ENCODE peak calls at places on chromosome 9, in eight cellular contexts. R is HepG2, G is fibroblast of lung, L is PC-3, U is endothelial cell of umbilical vein, M is HCT116, Z is DND-41, V is GM23248. N is an unnamed sample.

GRCh38 chr9:96555567-96556386 is 63.9 kb downstream of the CDC14B start:
- DNase-seq in L (no peak), G (peak), M (no peak), U (no peak), R (no peak), Z (no peak), V (peak), N (no peak)

GRCh38 chr9:124960409-124960752 is 19.5 kb upstream of the GOLGA1 start:
- DNase-seq in R (no peak), V (peak), U (no peak), L (peak), G (no peak), Z (no peak), M (no peak), N (peak)

GRCh38 chr9:92710368-92710767 is 40.4 kb upstream of the IPPK start:
- DNase-seq in G (no peak), Z (no peak), M (no peak), V (no peak), L (no peak), R (no peak), U (no peak), N (no peak)

GRCh38 chr9:68492801-68493200 is 47.9 kb downstream of the TMEM252 start:
- DNase-seq in V (no peak), L (no peak), U (no peak), R (no peak), G (no peak), Z (no peak), M (no peak), N (no peak)

GRCh38 chr9:99807276-99807852 is 14.3 kb upstream of the NR4A3 start:
- DNase-seq in U (peak), Z (peak), L (peak), M (no peak), G (peak), V (peak), R (peak), N (peak)

GRCh38 chr9:27125030-27125429 is 16.0 kb downstream of the TEK start:
- DNase-seq in L (peak), V (peak), U (peak), G (peak), R (no peak), M (peak), Z (no peak), N (peak)

GRCh38 chr9:121453232-121453892 is 46.3 kb downstream of the GGTA1 start:
- DNase-seq in L (no peak), U (peak), G (no peak), M (no peak), R (no peak), V (no peak), Z (no peak), N (no peak)

GRCh38 chr9:7967851-7968250 is 168.3 kb upstream of the DMAC1 start:
- DNase-seq in M (no peak), V (no peak), U (no peak), R (no peak), L (peak), Z (no peak), G (no peak), N (no peak)

GRCh38 chr9:91546574-91546973 is 122.9 kb upstream of the NFIL3 start:
- DNase-seq in R (no peak), M (no peak), U (no peak), L (peak), V (peak), Z (no peak), G (peak), N (peak)

GRCh38 chr9:18610956-18611355 is 137.0 kb downstream of the ADAMTSL1 start:
- DNase-seq in Z (no peak), R (no peak), G (peak), U (no peak), M (no peak), V (no peak), L (no peak), N (no peak)

GRCh38 chr9:81717061-81717746 is 27.9 kb upstream of the TLE1 start:
- DNase-seq in V (no peak), G (no peak), L (peak), U (no peak), Z (no peak), M (no peak), R (no peak), N (no peak)

GRCh38 chr9:88998506-88998905 is 7.2 kb downstream of the S1PR3 start:
- DNase-seq in L (peak), Z (no peak), U (peak), M (no peak), R (no peak), V (peak), G (no peak), N (no peak)

GRCh38 chr9:109381011-109381729 is 60.3 kb upstream of the EPB41L4B start:
- DNase-seq in M (no peak), V (peak), Z (no peak), R (peak), G (peak), U (no peak), L (peak), N (peak)

GRCh38 chr9:109705515-109705914 is 74.5 kb upstream of the PALM2AKAP2 start:
- DNase-seq in G (peak), V (peak), U (no peak), M (peak), Z (no peak), R (peak), L (peak), N (peak)

GRCh38 chr9:36426945-36427344 is 26.9 kb upstream of the RNF38 start:
- DNase-seq in M (no peak), G (no peak), L (no peak), V (no peak), Z (no peak), U (no peak), R (no peak), N (no peak)

GRCh38 chr9:76637426-76637825 is 126.8 kb upstream of the PCA3 start:
- DNase-seq in L (no peak), U (no peak), M (no peak), V (no peak), G (no peak), R (no peak), Z (no peak), N (peak)

GRCh38 chr9:7974335-7975005 is 174.9 kb upstream of the DMAC1 start:
- DNase-seq in R (no peak), Z (peak), U (no peak), M (no peak), L (no peak), V (no peak), G (no peak), N (no peak)

GRCh38 chr9:18821794-18822193 is 211.2 kb downstream of the SAXO1 start:
- DNase-seq in Z (no peak), R (peak), G (peak), M (no peak), L (peak), U (no peak), V (no peak), N (peak)

GRCh38 chr9:127971357-127972315 is 9.2 kb downstream of the EEIG1 start:
- DNase-seq in U (no peak), R (no peak), L (no peak), G (no peak), Z (no peak), M (no peak), V (peak), N (no peak)

GRCh38 chr9:136211441-136212344 is 6.8 kb upstream of the LHX3 start:
- DNase-seq in R (no peak), Z (no peak), U (no peak), L (no peak), V (no peak), G (no peak), M (no peak), N (no peak)

GRCh38 chr9:96484521-96484931 is 34.6 kb downstream of the HABP4 start:
- DNase-seq in L (no peak), V (peak), Z (no peak), M (no peak), R (no peak), G (peak), U (no peak), N (no peak)

GRCh38 chr9:20200900-20201495 is 412.2 kb upstream of the SLC24A2 start:
- DNase-seq in L (no peak), Z (no peak), U (no peak), R (no peak), V (no peak), G (peak), M (no peak), N (no peak)

GRCh38 chr9:134660407-134660806 is 18.8 kb downstream of the COL5A1 start:
- DNase-seq in R (no peak), M (peak), U (no peak), Z (peak), G (no peak), L (peak), V (no peak), N (no peak)

GRCh38 chr9:136975624-136976023 is 1.7 kb upstream of the PTGDS start:
- DNase-seq in V (no peak), L (no peak), U (no peak), Z (no peak), M (no peak), G (no peak), R (peak), N (no peak)

GRCh38 chr9:115593587-115594091 is 475.7 kb upstream of the TNC start:
- DNase-seq in L (peak), G (peak), V (peak), R (peak), M (peak), Z (peak), U (peak), N (peak)

GRCh38 chr9:4137755-4138154 is 162.1 kb downstream of the GLIS3 start:
- DNase-seq in L (peak), M (no peak), U (peak), V (peak), G (peak), R (no peak), Z (no peak), N (peak)
- TF ChIP-seq EZH2 in L (no peak), M (no peak), U (no peak), V (no peak), G (no peak), R (no peak), Z (no peak), N (no peak)

DNA sequence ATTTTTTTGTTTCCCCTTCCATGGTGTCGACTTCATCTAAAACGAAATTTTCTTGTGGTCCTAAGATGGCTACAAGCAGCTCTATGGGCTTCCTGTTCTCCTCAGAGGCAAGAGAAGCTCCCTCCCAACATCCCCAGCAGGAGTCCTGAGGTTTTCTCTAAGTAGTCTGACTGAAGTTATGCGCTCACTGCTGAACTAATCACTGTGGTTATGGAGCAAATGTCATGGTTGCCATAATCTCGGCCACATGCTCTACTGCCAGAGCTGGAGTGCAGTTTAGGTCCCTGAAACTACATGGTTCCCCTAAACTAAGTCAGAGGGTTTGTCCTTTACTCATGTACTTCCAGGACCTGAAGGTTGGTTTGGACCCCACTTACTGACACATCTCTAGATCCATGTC is 68.0 kb upstream of the MAMDC2 start:
- DNase-seq in R (no peak), G (peak), U (no peak), L (no peak), M (no peak), Z (no peak), V (peak), N (no peak)
- H3K9ac ChIP-seq in R (no peak), G (no peak), U (peak), L (no peak), M (no peak), Z (no peak), V (no peak), N (no peak)

DNA sequence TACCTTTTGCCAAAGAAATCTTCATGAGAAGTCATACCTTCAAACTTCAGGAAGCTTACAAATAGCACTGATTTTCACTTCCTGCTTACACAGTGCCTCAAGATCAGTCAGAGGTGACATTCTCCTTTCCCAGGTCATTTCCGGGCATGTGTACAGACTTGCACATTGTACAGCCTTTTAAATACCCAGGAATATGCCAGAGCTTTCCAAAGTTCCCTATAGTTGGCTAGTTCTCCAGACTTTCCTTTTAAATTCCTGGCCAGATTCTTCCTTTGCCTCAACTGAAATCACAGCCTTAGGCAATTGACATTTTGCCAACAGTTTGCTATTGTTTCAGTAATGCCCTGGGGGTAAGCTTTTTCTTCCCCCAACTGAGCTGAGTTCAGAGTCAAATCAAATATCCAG is 47.2 kb downstream of the RFX3 start:
- DNase-seq in Z (no peak), L (peak), G (peak), R (peak), M (no peak), V (peak), U (peak), N (peak)
- H3K4me2 ChIP-seq in Z (no peak), L (no peak), G (no peak), R (no peak), M (peak), V (no peak), U (peak), N (peak)

GRCh38 chr9:131097259-131097947 is 1.1 kb downstream of the AIF1L start:
- DNase-seq in Z (no peak), U (no peak), R (no peak), L (no peak), G (no peak), M (no peak), V (no peak), N (no peak)

GRCh38 chr9:131095666-131096489 is 453 bp upstream of the AIF1L start:
- DNase-seq in R (peak), L (peak), M (peak), Z (no peak), G (peak), V (peak), U (peak), N (no peak)

GRCh38 chr9:131098391-131099087 is 2.2 kb downstream of the AIF1L start:
- DNase-seq in G (no peak), R (no peak), Z (no peak), L (no peak), V (no peak), M (no peak), U (no peak), N (no peak)

GRCh38 chr9:131097948-131098278 is 1.6 kb downstream of the AIF1L start:
- DNase-seq in R (no peak), G (no peak), M (no peak), L (no peak), V (no peak), U (no peak), Z (no peak), N (no peak)

DNA sequence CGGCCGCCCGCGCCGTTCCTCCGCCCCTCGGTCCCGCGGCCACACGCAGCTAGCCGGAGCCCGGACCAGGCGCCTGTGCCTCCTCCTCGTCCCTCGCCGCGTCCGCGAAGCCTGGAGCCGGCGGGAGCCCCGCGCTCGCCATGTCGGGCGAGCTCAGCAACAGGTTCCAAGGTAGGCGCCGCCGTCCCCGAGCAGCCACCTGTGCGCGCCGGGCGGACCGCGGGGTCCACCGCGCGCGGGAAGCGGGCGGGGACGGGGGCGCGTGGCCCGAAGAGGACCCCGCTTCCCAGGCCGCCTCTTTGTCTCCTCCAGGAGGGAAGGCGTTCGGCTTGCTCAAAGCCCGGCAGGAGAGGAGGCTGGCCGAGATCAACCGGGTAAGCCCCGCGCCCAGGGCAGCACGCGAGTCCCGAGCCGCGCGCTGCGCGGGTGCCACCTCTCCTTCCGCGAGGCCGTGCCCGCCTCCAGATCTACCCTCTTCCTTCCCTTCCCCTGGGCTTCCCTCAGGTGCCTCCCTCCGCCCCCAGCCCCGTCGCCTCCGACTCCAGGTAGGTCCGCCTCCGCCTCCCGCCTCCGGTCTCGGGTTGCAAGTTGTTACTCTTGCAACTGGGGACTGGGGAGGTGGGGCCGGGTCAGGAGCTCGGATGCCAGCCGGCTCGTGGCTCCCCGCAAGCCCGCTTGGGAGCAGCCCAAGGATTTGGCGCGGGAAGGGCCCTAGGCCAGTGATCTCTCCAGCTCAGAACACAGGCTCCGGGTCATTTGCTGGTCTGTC is at the start of gene AIF1L:
- DNase-seq in R (no peak), V (peak), M (peak), Z (no peak), L (peak), G (no peak), U (peak), N (peak)
- TF ChIP-seq EZH2 in R (no peak), V (peak), M (no peak), Z (no peak), L (no peak), G (peak), U (peak), N (no peak)

DNA sequence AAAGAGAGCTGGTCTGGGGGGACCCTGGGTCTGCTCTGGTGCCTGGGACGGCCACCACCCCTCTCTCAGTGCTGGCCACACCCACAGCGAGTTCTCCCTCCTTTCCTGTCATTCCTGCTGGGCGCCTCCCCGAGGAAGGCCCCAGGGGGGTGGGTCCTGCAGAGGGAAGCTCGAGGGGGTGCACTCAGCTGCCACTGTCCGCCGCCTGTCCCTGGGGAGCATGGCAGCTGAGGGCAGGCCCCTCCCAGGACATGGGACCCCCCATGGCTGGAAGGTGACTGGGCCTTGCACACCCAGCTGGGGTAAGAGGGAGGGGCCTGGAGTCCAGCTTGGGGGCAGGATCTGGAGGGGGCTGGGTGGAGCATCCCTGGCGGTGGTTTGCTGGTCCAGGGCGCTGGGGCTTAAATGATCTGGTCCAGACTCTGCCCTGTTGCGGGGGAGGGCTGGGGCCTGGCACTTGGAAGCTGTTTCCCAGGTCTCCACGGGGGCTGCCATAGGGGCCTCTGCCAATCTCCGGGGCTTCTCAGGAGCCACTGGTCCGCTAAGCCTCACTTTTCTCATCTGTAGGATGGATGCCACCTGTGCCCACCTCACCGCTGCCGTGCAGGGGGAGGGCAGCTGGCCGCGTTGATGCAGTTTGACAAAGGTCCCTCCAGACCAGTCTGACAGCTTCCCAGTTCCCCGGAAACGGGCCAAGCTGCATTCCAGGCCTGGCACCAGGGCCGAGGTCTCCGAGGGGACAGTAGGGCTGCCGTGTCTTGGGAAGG is 6.0 kb upstream of the SLC2A6 start:
- DNase-seq in M (no peak), R (no peak), G (no peak), V (no peak), U (no peak), L (peak), Z (no peak), N (no peak)
- H3K9ac ChIP-seq in M (no peak), R (no peak), G (no peak), V (no peak), U (no peak), L (no peak), Z (no peak), N (no peak)

GRCh38 chr9:111008148-111009075 is 29.9 kb downstream of the LPAR1 start:
- DNase-seq in R (no peak), Z (no peak), U (no peak), G (peak), M (no peak), V (no peak), L (no peak), N (no peak)

GRCh38 chr9:111016046-111017026 is 21.9 kb downstream of the LPAR1 start:
- DNase-seq in L (peak), G (peak), V (peak), U (peak), R (no peak), M (no peak), Z (no peak), N (peak)

GRCh38 chr9:111013250-111013649 is 25.0 kb downstream of the LPAR1 start:
- DNase-seq in Z (no peak), R (no peak), G (no peak), U (no peak), L (no peak), M (no peak), V (no peak), N (no peak)

GRCh38 chr9:111013707-111014106 is 24.6 kb downstream of the LPAR1 start:
- DNase-seq in V (no peak), Z (no peak), G (no peak), L (no peak), R (no peak), M (no peak), U (no peak), N (no peak)
- H3K4me2 ChIP-seq in V (no peak), Z (no peak), G (peak), L (no peak), R (no peak), M (no peak), U (no peak), N (no peak)

DNA sequence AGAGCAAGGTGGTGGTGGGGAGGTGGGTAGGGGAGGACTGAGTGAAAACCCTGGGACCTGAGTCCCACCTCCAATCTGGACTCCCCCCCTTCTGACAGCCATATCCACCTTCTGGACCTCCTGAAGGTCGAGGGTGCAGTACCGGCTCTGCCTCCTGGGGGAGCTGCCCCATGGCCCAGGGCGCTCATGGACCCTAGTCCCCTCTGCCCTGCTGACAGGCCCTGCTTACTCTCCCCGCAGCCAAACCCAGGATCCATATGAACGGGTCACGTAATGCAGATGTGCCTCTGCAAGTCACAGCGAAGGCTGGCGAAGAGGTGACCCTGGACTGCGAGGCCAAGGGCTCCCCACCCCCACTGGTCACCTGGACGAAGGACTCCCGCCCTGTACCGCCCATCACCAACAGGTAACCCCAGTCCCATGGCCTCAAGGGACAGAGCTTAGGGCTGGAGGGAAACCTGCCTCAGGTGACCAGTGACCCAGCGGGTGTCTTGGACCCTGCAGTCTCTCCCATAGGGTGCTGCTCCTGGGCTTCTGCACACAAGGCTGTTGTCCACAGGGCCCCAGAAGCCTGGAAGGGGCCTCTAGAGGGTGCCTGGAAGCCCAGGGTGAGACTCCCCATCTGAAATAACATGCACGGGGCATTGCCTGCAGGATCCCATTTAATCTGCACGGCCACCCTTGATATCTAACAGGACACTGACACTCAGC is 61.7 kb downstream of the HMCN2 start:
- DNase-seq in R (no peak), U (no peak), L (no peak), Z (peak), M (no peak), V (no peak), G (no peak), N (no peak)
- TF ChIP-seq EZH2 in R (no peak), U (no peak), L (no peak), Z (no peak), M (no peak), V (no peak), G (no peak), N (no peak)

GRCh38 chr9:9498147-9498546 is 1114.7 kb downstream of the PTPRD start:
- DNase-seq in V (no peak), R (no peak), Z (no peak), M (no peak), G (no peak), L (no peak), U (no peak), N (no peak)
- H3K9ac ChIP-seq in V (no peak), R (no peak), Z (no peak), M (no peak), G (no peak), L (no peak), U (no peak), N (no peak)

N was measured in mammary epithelial cell.